ENCODE peak calls at places on chromosomes 13 and 19, in eight cellular contexts. One of them, this sample, is unnamed.
A peak's percentile ranks its signal among the peaks of the same experiment; 100 is the strongest.

GRCh38 chr13:78022164-78022877 is 103.7 kb upstream of the EDNRB start:
- DNase-seq in neuronal stem cell: no peak
- DNase-seq in cardiac muscle cell: no peak
- DNase-seq in T-helper 1 cell: peak; percentile 86
- DNase-seq in Right ventricle myocardium inferior: no peak
- DNase-seq in omental fat pad: no peak
- DNase-seq in stimulated activated CD4-positive, alpha-beta T cell treated with anti-CD3 and anti-CD28 coated beads, TNF-alpha, amount 100 ng/mL, for 1 hour: no peak
- DNase-seq in EL: peak; percentile 61
- DNase-seq in this sample: no peak

GRCh38 chr19:14159059-14159458 is 22.7 kb upstream of the ASF1B start:
- DNase-seq in stimulated activated CD4-positive, alpha-beta T cell treated with anti-CD3 and anti-CD28 coated beads, TNF-alpha, amount 100 ng/mL, for 1 hour: no peak
- DNase-seq in neuronal stem cell: no peak
- DNase-seq in T-helper 1 cell: no peak
- DNase-seq in cardiac muscle cell: no peak
- DNase-seq in Right ventricle myocardium inferior: no peak
- DNase-seq in EL: no peak
- DNase-seq in omental fat pad: no peak
- DNase-seq in this sample: no peak

GRCh38 chr19:48681127-48681470 is 8.3 kb upstream of the NTN5 start:
- DNase-seq in omental fat pad: no peak
- DNase-seq in Right ventricle myocardium inferior: no peak
- DNase-seq in cardiac muscle cell: no peak
- DNase-seq in EL: peak; percentile 32
- DNase-seq in T-helper 1 cell: no peak
- DNase-seq in stimulated activated CD4-positive, alpha-beta T cell treated with anti-CD3 and anti-CD28 coated beads, TNF-alpha, amount 100 ng/mL, for 1 hour: no peak
- DNase-seq in neuronal stem cell: no peak
- DNase-seq in this sample: no peak

GRCh38 chr19:8257052-8257443 is 47.9 kb downstream of the CERS4 start:
- DNase-seq in cardiac muscle cell: no peak
- DNase-seq in Right ventricle myocardium inferior: no peak
- DNase-seq in T-helper 1 cell: no peak
- DNase-seq in neuronal stem cell: no peak
- DNase-seq in EL: peak; percentile 38
- DNase-seq in omental fat pad: no peak
- DNase-seq in stimulated activated CD4-positive, alpha-beta T cell treated with anti-CD3 and anti-CD28 coated beads, TNF-alpha, amount 100 ng/mL, for 1 hour: no peak
- DNase-seq in this sample: no peak

GRCh38 chr13:94799330-94799729 is 87.0 kb upstream of the SOX21 start:
- DNase-seq in cardiac muscle cell: no peak
- DNase-seq in stimulated activated CD4-positive, alpha-beta T cell treated with anti-CD3 and anti-CD28 coated beads, TNF-alpha, amount 100 ng/mL, for 1 hour: no peak
- DNase-seq in omental fat pad: no peak
- DNase-seq in Right ventricle myocardium inferior: no peak
- DNase-seq in T-helper 1 cell: no peak
- DNase-seq in neuronal stem cell: no peak
- DNase-seq in EL: no peak
- DNase-seq in this sample: no peak

GRCh38 chr19:4589579-4590410 is 30.3 kb upstream of the SEMA6B start:
- DNase-seq in cardiac muscle cell: peak; percentile 87
- DNase-seq in omental fat pad: no peak
- DNase-seq in stimulated activated CD4-positive, alpha-beta T cell treated with anti-CD3 and anti-CD28 coated beads, TNF-alpha, amount 100 ng/mL, for 1 hour: no peak
- DNase-seq in T-helper 1 cell: no peak
- DNase-seq in neuronal stem cell: no peak
- DNase-seq in Right ventricle myocardium inferior: no peak
- DNase-seq in EL: no peak
- DNase-seq in this sample: no peak

GRCh38 chr19:291561-292280 is 518 bp upstream of the PLPP2 start:
- DNase-seq in omental fat pad: no peak
- DNase-seq in cardiac muscle cell: no peak
- DNase-seq in Right ventricle myocardium inferior: no peak
- DNase-seq in neuronal stem cell: no peak
- DNase-seq in stimulated activated CD4-positive, alpha-beta T cell treated with anti-CD3 and anti-CD28 coated beads, TNF-alpha, amount 100 ng/mL, for 1 hour: no peak
- DNase-seq in EL: no peak
- DNase-seq in T-helper 1 cell: no peak
- DNase-seq in this sample: no peak

GRCh38 chr13:92414851-92415250 is 811.8 kb upstream of the GPC6 start:
- DNase-seq in EL: no peak
- DNase-seq in omental fat pad: no peak
- DNase-seq in T-helper 1 cell: no peak
- DNase-seq in cardiac muscle cell: no peak
- DNase-seq in Right ventricle myocardium inferior: no peak
- DNase-seq in neuronal stem cell: no peak
- DNase-seq in stimulated activated CD4-positive, alpha-beta T cell treated with anti-CD3 and anti-CD28 coated beads, TNF-alpha, amount 100 ng/mL, for 1 hour: no peak
- DNase-seq in this sample: no peak

GRCh38 chr19:12778905-12779161 is 3.5 kb upstream of the HOOK2 start:
- DNase-seq in Right ventricle myocardium inferior: no peak
- DNase-seq in cardiac muscle cell: no peak
- DNase-seq in stimulated activated CD4-positive, alpha-beta T cell treated with anti-CD3 and anti-CD28 coated beads, TNF-alpha, amount 100 ng/mL, for 1 hour: no peak
- DNase-seq in neuronal stem cell: no peak
- DNase-seq in T-helper 1 cell: no peak
- DNase-seq in omental fat pad: no peak
- DNase-seq in EL: no peak
- DNase-seq in this sample: no peak

GRCh38 chr13:113489549-113490495 is 689 bp downstream of the DCUN1D2 start:
- DNase-seq in omental fat pad: no peak
- DNase-seq in T-helper 1 cell: peak; percentile 42
- DNase-seq in neuronal stem cell: peak; percentile 17
- DNase-seq in Right ventricle myocardium inferior: peak; percentile 79
- DNase-seq in stimulated activated CD4-positive, alpha-beta T cell treated with anti-CD3 and anti-CD28 coated beads, TNF-alpha, amount 100 ng/mL, for 1 hour: peak; percentile 25
- DNase-seq in cardiac muscle cell: peak; percentile 38
- DNase-seq in EL: peak; percentile 66
- DNase-seq in this sample: no peak

GRCh38 chr13:51000576-51001260 is 91.1 kb downstream of the RNASEH2B start:
- DNase-seq in EL: no peak
- DNase-seq in stimulated activated CD4-positive, alpha-beta T cell treated with anti-CD3 and anti-CD28 coated beads, TNF-alpha, amount 100 ng/mL, for 1 hour: no peak
- DNase-seq in neuronal stem cell: no peak
- DNase-seq in omental fat pad: no peak
- DNase-seq in cardiac muscle cell: no peak
- DNase-seq in Right ventricle myocardium inferior: no peak
- DNase-seq in T-helper 1 cell: no peak
- DNase-seq in this sample: no peak

GRCh38 chr13:27004866-27005265 is 166.7 kb downstream of the USP12 start:
- DNase-seq in T-helper 1 cell: no peak
- DNase-seq in neuronal stem cell: no peak
- DNase-seq in Right ventricle myocardium inferior: no peak
- DNase-seq in cardiac muscle cell: no peak
- DNase-seq in omental fat pad: no peak
- DNase-seq in EL: no peak
- DNase-seq in stimulated activated CD4-positive, alpha-beta T cell treated with anti-CD3 and anti-CD28 coated beads, TNF-alpha, amount 100 ng/mL, for 1 hour: no peak
- DNase-seq in this sample: no peak

GRCh38 chr13:39051157-39051556 is 12.9 kb downstream of the NHLRC3 start:
- DNase-seq in omental fat pad: no peak
- DNase-seq in EL: peak; percentile 28
- DNase-seq in Right ventricle myocardium inferior: no peak
- DNase-seq in neuronal stem cell: peak; percentile 26
- DNase-seq in cardiac muscle cell: peak; percentile 64
- DNase-seq in T-helper 1 cell: peak; percentile 13
- DNase-seq in stimulated activated CD4-positive, alpha-beta T cell treated with anti-CD3 and anti-CD28 coated beads, TNF-alpha, amount 100 ng/mL, for 1 hour: no peak
- DNase-seq in this sample: no peak

GRCh38 chr13:81048026-81048461 is 707.1 kb upstream of the SPRY2 start:
- DNase-seq in T-helper 1 cell: no peak
- DNase-seq in neuronal stem cell: no peak
- DNase-seq in cardiac muscle cell: no peak
- DNase-seq in Right ventricle myocardium inferior: no peak
- DNase-seq in omental fat pad: no peak
- DNase-seq in stimulated activated CD4-positive, alpha-beta T cell treated with anti-CD3 and anti-CD28 coated beads, TNF-alpha, amount 100 ng/mL, for 1 hour: no peak
- DNase-seq in EL: no peak
- DNase-seq in this sample: no peak

GRCh38 chr19:28485300-28485699 is 727.7 kb downstream of the UQCRFS1 start:
- DNase-seq in Right ventricle myocardium inferior: no peak
- DNase-seq in EL: no peak
- DNase-seq in stimulated activated CD4-positive, alpha-beta T cell treated with anti-CD3 and anti-CD28 coated beads, TNF-alpha, amount 100 ng/mL, for 1 hour: no peak
- DNase-seq in omental fat pad: no peak
- DNase-seq in neuronal stem cell: no peak
- DNase-seq in T-helper 1 cell: no peak
- DNase-seq in cardiac muscle cell: peak; percentile 42
- DNase-seq in this sample: no peak

GRCh38 chr19:4429266-4430200 is 27.1 kb downstream of the CHAF1A start:
- DNase-seq in omental fat pad: no peak
- DNase-seq in T-helper 1 cell: no peak
- DNase-seq in EL: no peak
- DNase-seq in neuronal stem cell: no peak
- DNase-seq in cardiac muscle cell: no peak
- DNase-seq in Right ventricle myocardium inferior: no peak
- DNase-seq in stimulated activated CD4-positive, alpha-beta T cell treated with anti-CD3 and anti-CD28 coated beads, TNF-alpha, amount 100 ng/mL, for 1 hour: no peak
- DNase-seq in this sample: no peak

GRCh38 chr19:23526302-23526701 is 131.0 kb upstream of the ZNF91 start:
- DNase-seq in EL: peak; percentile 70
- DNase-seq in cardiac muscle cell: no peak
- DNase-seq in neuronal stem cell: no peak
- DNase-seq in stimulated activated CD4-positive, alpha-beta T cell treated with anti-CD3 and anti-CD28 coated beads, TNF-alpha, amount 100 ng/mL, for 1 hour: no peak
- DNase-seq in Right ventricle myocardium inferior: no peak
- DNase-seq in omental fat pad: no peak
- DNase-seq in T-helper 1 cell: no peak
- DNase-seq in this sample: no peak

GRCh38 chr19:13150919-13151604 is 851 bp downstream of the IER2 start:
- DNase-seq in stimulated activated CD4-positive, alpha-beta T cell treated with anti-CD3 and anti-CD28 coated beads, TNF-alpha, amount 100 ng/mL, for 1 hour: no peak
- DNase-seq in neuronal stem cell: peak; percentile 42
- DNase-seq in EL: peak; percentile 22
- DNase-seq in T-helper 1 cell: no peak
- DNase-seq in cardiac muscle cell: peak; percentile 23
- DNase-seq in Right ventricle myocardium inferior: no peak
- DNase-seq in omental fat pad: no peak
- DNase-seq in this sample: no peak

GRCh38 chr13:105735269-105735668 is 800.2 kb downstream of the EFNB2 start:
- DNase-seq in omental fat pad: no peak
- DNase-seq in T-helper 1 cell: no peak
- DNase-seq in EL: no peak
- DNase-seq in cardiac muscle cell: no peak
- DNase-seq in stimulated activated CD4-positive, alpha-beta T cell treated with anti-CD3 and anti-CD28 coated beads, TNF-alpha, amount 100 ng/mL, for 1 hour: no peak
- DNase-seq in neuronal stem cell: no peak
- DNase-seq in Right ventricle myocardium inferior: no peak
- DNase-seq in this sample: no peak

GRCh38 chr19:36009633-36010379 is 1.2 kb upstream of the SYNE4 start:
- DNase-seq in EL: no peak
- DNase-seq in stimulated activated CD4-positive, alpha-beta T cell treated with anti-CD3 and anti-CD28 coated beads, TNF-alpha, amount 100 ng/mL, for 1 hour: no peak
- DNase-seq in neuronal stem cell: no peak
- DNase-seq in Right ventricle myocardium inferior: no peak
- DNase-seq in cardiac muscle cell: no peak
- DNase-seq in T-helper 1 cell: no peak
- DNase-seq in omental fat pad: no peak
- DNase-seq in this sample: no peak

GRCh38 chr13:23450340-23451046 is 17.0 kb upstream of the SACS start:
- DNase-seq in neuronal stem cell: no peak
- DNase-seq in T-helper 1 cell: no peak
- DNase-seq in cardiac muscle cell: no peak
- DNase-seq in Right ventricle myocardium inferior: no peak
- DNase-seq in stimulated activated CD4-positive, alpha-beta T cell treated with anti-CD3 and anti-CD28 coated beads, TNF-alpha, amount 100 ng/mL, for 1 hour: no peak
- DNase-seq in EL: no peak
- DNase-seq in omental fat pad: no peak
- DNase-seq in this sample: no peak

GRCh38 chr13:89393758-89394157 is 1722.6 kb downstream of the SLITRK5 start:
- DNase-seq in stimulated activated CD4-positive, alpha-beta T cell treated with anti-CD3 and anti-CD28 coated beads, TNF-alpha, amount 100 ng/mL, for 1 hour: no peak
- DNase-seq in omental fat pad: no peak
- DNase-seq in EL: no peak
- DNase-seq in cardiac muscle cell: no peak
- DNase-seq in neuronal stem cell: no peak
- DNase-seq in T-helper 1 cell: no peak
- DNase-seq in Right ventricle myocardium inferior: no peak
- DNase-seq in this sample: no peak

GRCh38 chr19:31419871-31420430 is 70.7 kb upstream of the TSHZ3 start:
- DNase-seq in T-helper 1 cell: no peak
- DNase-seq in stimulated activated CD4-positive, alpha-beta T cell treated with anti-CD3 and anti-CD28 coated beads, TNF-alpha, amount 100 ng/mL, for 1 hour: no peak
- DNase-seq in omental fat pad: no peak
- DNase-seq in EL: no peak
- DNase-seq in neuronal stem cell: no peak
- DNase-seq in Right ventricle myocardium inferior: no peak
- DNase-seq in cardiac muscle cell: no peak
- DNase-seq in this sample: no peak

GRCh38 chr13:96214804-96215445 is 125.0 kb downstream of the HS6ST3 start:
- DNase-seq in T-helper 1 cell: no peak
- DNase-seq in stimulated activated CD4-positive, alpha-beta T cell treated with anti-CD3 and anti-CD28 coated beads, TNF-alpha, amount 100 ng/mL, for 1 hour: no peak
- DNase-seq in neuronal stem cell: no peak
- DNase-seq in EL: no peak
- DNase-seq in omental fat pad: no peak
- DNase-seq in cardiac muscle cell: no peak
- DNase-seq in Right ventricle myocardium inferior: no peak
- DNase-seq in this sample: no peak

GRCh38 chr19:17671906-17672305 is 16.2 kb downstream of the UNC13A start:
- DNase-seq in Right ventricle myocardium inferior: no peak
- DNase-seq in omental fat pad: no peak
- DNase-seq in neuronal stem cell: no peak
- DNase-seq in T-helper 1 cell: peak; percentile 14
- DNase-seq in stimulated activated CD4-positive, alpha-beta T cell treated with anti-CD3 and anti-CD28 coated beads, TNF-alpha, amount 100 ng/mL, for 1 hour: no peak
- DNase-seq in cardiac muscle cell: peak; percentile 19
- DNase-seq in EL: peak; percentile 46
- DNase-seq in this sample: no peak

GRCh38 chr19:39197808-39198207 is 1.0 kb downstream of the NCCRP1 start:
- DNase-seq in omental fat pad: no peak
- DNase-seq in neuronal stem cell: no peak
- DNase-seq in Right ventricle myocardium inferior: no peak
- DNase-seq in EL: no peak
- DNase-seq in stimulated activated CD4-positive, alpha-beta T cell treated with anti-CD3 and anti-CD28 coated beads, TNF-alpha, amount 100 ng/mL, for 1 hour: no peak
- DNase-seq in cardiac muscle cell: no peak
- DNase-seq in T-helper 1 cell: no peak
- DNase-seq in this sample: no peak

This sample was measured in NCI-H1048.